ENCODE peak calls at places on chromosome 9, in six cellular contexts. B, T, R, A, J and F are unnamed samples.

GRCh38 chr9:91978739-91979414 is 28.8 kb upstream of the ROR2 start:
- DNase-seq in B (no peak), T (no peak), R (peak; percentile 90), A (no peak), J (peak; percentile 18), F (no peak)

GRCh38 chr9:137564817-137565411 is 13.2 kb downstream of the MRPL41 start:
- DNase-seq in R (no peak), A (no peak), J (no peak), B (no peak), T (no peak), F (no peak)

GRCh38 chr9:134650431-134651190 is 9.0 kb downstream of the COL5A1 start:
- DNase-seq in T (no peak), A (peak; percentile 55), R (no peak), B (no peak), J (no peak), F (no peak)

GRCh38 chr9:136807281-136808074 is at the start of gene RABL6:
- DNase-seq in T (peak; percentile 46), B (peak; percentile 73), J (no peak), R (no peak), A (peak; percentile 93), F (peak; percentile 56)

GRCh38 chr9:79662553-79662956 is 90.8 kb downstream of the TLE4 start:
- DNase-seq in J (peak; percentile 14), A (no peak), R (peak; percentile 23), T (peak; percentile 24), B (no peak), F (no peak)

GRCh38 chr9:128764361-128764760 is 7.4 kb downstream of the ZER1 start:
- DNase-seq in A (no peak), B (no peak), R (no peak), T (no peak), J (no peak), F (no peak)

GRCh38 chr9:70257991-70258691 is 637 bp upstream of the SMC5 start:
- DNase-seq in R (peak; percentile 51), B (no peak), A (peak; percentile 89), J (no peak), T (peak; percentile 43), F (no peak)

GRCh38 chr9:70034292-70034711 is 9.3 kb upstream of the MAMDC2 start:
- DNase-seq in R (no peak), T (no peak), A (no peak), J (no peak), B (no peak), F (no peak)

GRCh38 chr9:87853843-87854242 is 28.8 kb upstream of the SPATA31E1 start:
- DNase-seq in T (no peak), A (no peak), J (peak; percentile 54), R (no peak), B (no peak), F (no peak)

GRCh38 chr9:124752967-124753366 is 18.1 kb downstream of the NR6A1 start:
- DNase-seq in J (no peak), B (no peak), R (peak; percentile 68), T (no peak), A (no peak), F (no peak)

GRCh38 chr9:9174358-9174757 is 1374.8 kb upstream of the DMAC1 start:
- DNase-seq in R (peak; percentile 17), A (no peak), B (no peak), T (no peak), J (no peak), F (no peak)

GRCh38 chr9:114012126-114012525 is 66.0 kb downstream of the AMBP start:
- DNase-seq in J (no peak), B (no peak), T (no peak), A (no peak), R (no peak), F (no peak)

GRCh38 chr9:128911529-128912035 is 9.2 kb upstream of the PHYHD1 start:
- DNase-seq in J (no peak), R (no peak), A (peak; percentile 83), T (no peak), B (no peak), F (no peak)

GRCh38 chr9:35553670-35554543 is 51.2 kb upstream of the TESK1 start:
- DNase-seq in B (no peak), J (peak; percentile 34), T (peak; percentile 80), R (peak; percentile 79), A (no peak), F (no peak)

GRCh38 chr9:14654932-14655331 is 38.3 kb downstream of the ZDHHC21 start:
- DNase-seq in B (no peak), A (no peak), J (no peak), R (peak; percentile 32), T (no peak), F (no peak)

GRCh38 chr9:133754187-133754586 is 16.0 kb upstream of the SARDH start:
- DNase-seq in B (no peak), A (no peak), T (no peak), R (no peak), J (no peak), F (no peak)

GRCh38 chr9:98201749-98202148 is 9.3 kb upstream of the CORO2A start:
- DNase-seq in A (no peak), J (no peak), B (no peak), R (no peak), T (no peak), F (no peak)

GRCh38 chr9:110029422-110029814 is 178.5 kb downstream of the C9orf152 start:
- DNase-seq in R (peak; percentile 99), A (no peak), T (no peak), B (no peak), J (no peak), F (no peak)

GRCh38 chr9:100413839-100414420 is 13.0 kb upstream of the MSANTD3 start:
- DNase-seq in A (no peak), R (no peak), T (no peak), J (no peak), B (no peak), F (no peak)

GRCh38 chr9:137454145-137454505 is 5.0 kb downstream of the NSMF start:
- DNase-seq in A (peak; percentile 92), T (no peak), B (no peak), J (no peak), R (peak; percentile 9), F (peak; percentile 37)

GRCh38 chr9:115442054-115442453 is 324.1 kb upstream of the TNC start:
- DNase-seq in J (no peak), R (peak; percentile 56), T (no peak), A (no peak), B (no peak), F (no peak)

GRCh38 chr9:127955294-127956015 is 17.8 kb upstream of the DPM2 start:
- DNase-seq in R (no peak), J (peak; percentile 29), B (peak; percentile 70), T (peak; percentile 53), A (peak; percentile 88), F (no peak)

GRCh38 chr9:125372441-125373226 is 111.0 kb downstream of the GAPVD1 start:
- DNase-seq in A (no peak), B (no peak), T (no peak), R (no peak), J (no peak), F (no peak)

GRCh38 chr9:79742145-79742820 is 170.5 kb downstream of the TLE4 start:
- DNase-seq in A (no peak), B (no peak), R (no peak), J (no peak), T (peak; percentile 62), F (no peak)

GRCh38 chr9:94937214-94937903 is 210.9 kb downstream of the AOPEP start:
- DNase-seq in R (peak; percentile 90), J (no peak), B (no peak), A (no peak), T (peak; percentile 20), F (no peak)

GRCh38 chr9:112378441-112379176 is 1.3 kb upstream of the HSDL2 start:
- DNase-seq in A (peak; percentile 72), R (no peak), T (no peak), B (no peak), J (no peak), F (no peak)

GRCh38 chr9:125829743-125830142 is 82.6 kb downstream of the PBX3 start:
- DNase-seq in B (peak; percentile 3), R (no peak), A (no peak), J (no peak), T (no peak), F (peak; percentile 6)

GRCh38 chr9:131635285-131635684 is 90.0 kb downstream of the PRRT1B start:
- DNase-seq in A (peak; percentile 90), R (peak; percentile 97), T (no peak), B (peak; percentile 48), J (no peak), F (no peak)

GRCh38 chr9:34862043-34862442 is 96.0 kb upstream of the PHF24 start:
- DNase-seq in R (peak; percentile 0), A (no peak), B (no peak), J (no peak), T (no peak), F (no peak)

GRCh38 chr9:135573124-135573523 is 11.6 kb downstream of the PAEP start:
- DNase-seq in A (no peak), J (no peak), R (no peak), T (no peak), B (no peak), F (no peak)